ENCODE peak calls at places on chromosome 9, in nine cellular contexts. S, U, O, C, X, A, L, Z and R are unnamed samples.

GRCh38 chr9:134057751-134058701 is 9.8 kb downstream of the BRD3 start:
- DNase-seq in X (no peak), L (no peak), U (no peak), O (no peak), Z (no peak), C (no peak), S (no peak), A (no peak), R (no peak)

GRCh38 chr9:34948438-34948837 is 9.6 kb upstream of the PHF24 start:
- DNase-seq in X (no peak), O (no peak), L (no peak), U (no peak), Z (no peak), A (no peak), C (no peak), S (no peak), R (no peak)

GRCh38 chr9:126629007-126629674 is 15.4 kb downstream of the LMX1B start:
- DNase-seq in X (no peak), A (no peak), U (no peak), O (no peak), Z (no peak), S (no peak), C (no peak), L (no peak), R (no peak)

GRCh38 chr9:109862452-109862851 is 82.5 kb downstream of the PALM2AKAP2 start:
- DNase-seq in C (no peak), O (no peak), S (no peak), A (no peak), Z (no peak), L (no peak), U (no peak), X (no peak), R (no peak)

GRCh38 chr9:33972698-33973097 is 76.0 kb downstream of the UBAP2 start:
- DNase-seq in O (no peak), Z (no peak), L (no peak), S (no peak), X (no peak), A (no peak), U (no peak), C (no peak), R (no peak)

GRCh38 chr9:86893811-86894490 is 53.4 kb downstream of the GAS1 start:
- DNase-seq in S (no peak), C (no peak), A (no peak), X (no peak), Z (no peak), U (no peak), L (no peak), O (peak; percentile 62), R (no peak)

GRCh38 chr9:36128331-36128730 is 8.2 kb upstream of the GLIPR2 start:
- DNase-seq in S (no peak), U (no peak), A (peak; percentile 75), C (no peak), L (no peak), O (peak; percentile 24), X (no peak), Z (peak; percentile 57), R (no peak)

GRCh38 chr9:125744616-125745387 is 2.4 kb upstream of the PBX3 start:
- DNase-seq in X (peak; percentile 95), U (no peak), L (no peak), O (peak; percentile 89), C (no peak), S (peak; percentile 32), A (no peak), Z (no peak), R (no peak)

GRCh38 chr9:35687972-35688557 is 1.7 kb downstream of the TPM2 start:
- DNase-seq in C (no peak), S (no peak), U (no peak), X (no peak), L (no peak), A (no peak), O (no peak), Z (no peak), R (no peak)

GRCh38 chr9:126743046-126743445 is 61.8 kb upstream of the ZBTB43 start:
- DNase-seq in U (no peak), A (no peak), S (no peak), L (no peak), X (no peak), O (no peak), Z (no peak), C (no peak), R (no peak)

GRCh38 chr9:114005371-114006154 is 72.5 kb downstream of the AMBP start:
- DNase-seq in A (no peak), Z (peak; percentile 15), O (no peak), U (no peak), X (no peak), S (no peak), C (no peak), L (no peak), R (no peak)

GRCh38 chr9:125568616-125569015 is 138.4 kb downstream of the MAPKAP1 start:
- DNase-seq in U (no peak), X (peak; percentile 53), L (no peak), Z (no peak), O (peak; percentile 37), S (no peak), C (no peak), A (no peak), R (no peak)

GRCh38 chr9:125979383-125979782 is 232.2 kb downstream of the PBX3 start:
- DNase-seq in Z (no peak), C (no peak), X (no peak), S (no peak), A (no peak), L (no peak), U (no peak), O (no peak), R (no peak)

GRCh38 chr9:3830296-3830695 is 304.5 kb upstream of the RFX3 start:
- DNase-seq in C (no peak), Z (no peak), L (no peak), A (no peak), S (peak; percentile 36), U (no peak), X (no peak), O (no peak), R (no peak)

GRCh38 chr9:3398232-3398648 is 127.6 kb downstream of the RFX3 start:
- DNase-seq in O (no peak), A (peak; percentile 58), L (no peak), Z (no peak), X (no peak), C (no peak), U (no peak), S (no peak), R (no peak)

GRCh38 chr9:91495450-91495849 is 71.8 kb upstream of the NFIL3 start:
- DNase-seq in C (no peak), X (peak; percentile 78), S (peak; percentile 64), A (no peak), L (no peak), O (peak; percentile 95), Z (no peak), U (no peak), R (no peak)

GRCh38 chr9:7570107-7570720 is 229.4 kb downstream of the DMAC1 start:
- DNase-seq in A (peak; percentile 77), X (peak; percentile 36), S (peak; percentile 61), L (peak; percentile 24), Z (peak; percentile 31), C (peak; percentile 88), O (peak; percentile 40), U (peak; percentile 19), R (peak; percentile 54)

GRCh38 chr9:72396247-72397091 is 31.5 kb upstream of the ZFAND5 start:
- DNase-seq in L (no peak), U (no peak), X (peak; percentile 69), C (peak; percentile 2), O (peak; percentile 75), A (peak; percentile 41), S (peak; percentile 59), Z (peak; percentile 28), R (no peak)